ENCODE peak calls at places on chromosomes 12 and 14, in seven cellular contexts. D, A, B, U, X, F and H are unnamed samples.

GRCh38 chr14:51716610-51717009 is 64.9 kb downstream of the FRMD6 start:
- DNase-seq in X (no peak), A (no peak), F (no peak), B (no peak), U (peak; percentile 52), D (peak; percentile 36), H (no peak)

GRCh38 chr12:93176166-93176565 is 201.6 kb upstream of the NUDT4 start:
- DNase-seq in D (peak; percentile 69), B (no peak), U (peak; percentile 76), A (no peak), X (no peak), F (no peak), H (no peak)

GRCh38 chr14:103879570-103880333 is 32.4 kb upstream of the PPP1R13B start:
- DNase-seq in U (no peak), A (peak; percentile 69), B (no peak), F (no peak), D (no peak), X (peak; percentile 73), H (peak; percentile 57)

GRCh38 chr12:4809013-4809448 is 88.8 kb downstream of the GALNT8 start:
- DNase-seq in F (no peak), D (no peak), U (no peak), B (peak; percentile 49), A (peak; percentile 90), X (peak; percentile 71), H (peak; percentile 85)

GRCh38 chr14:77641534-77642341 is 25.3 kb upstream of the SPTLC2 start:
- DNase-seq in F (peak; percentile 82), U (peak; percentile 47), A (no peak), X (no peak), B (no peak), D (no peak), H (no peak)

GRCh38 chr12:71166869-71167268 is 9.1 kb upstream of the TSPAN8 start:
- DNase-seq in F (no peak), A (no peak), U (no peak), X (no peak), D (no peak), B (no peak), H (no peak)

GRCh38 chr14:36068777-36069534 is 107.6 kb downstream of the PTCSC3 start:
- DNase-seq in A (no peak), B (no peak), D (no peak), F (peak; percentile 76), U (peak; percentile 21), X (no peak), H (no peak)

GRCh38 chr14:91716999-91717398 is 14.9 kb downstream of the CATSPERB start:
- DNase-seq in F (no peak), B (no peak), U (no peak), A (no peak), X (no peak), D (no peak), H (no peak)

GRCh38 chr14:47346849-47347248 is 328.6 kb downstream of the MDGA2 start:
- DNase-seq in U (no peak), D (no peak), A (no peak), F (no peak), B (no peak), X (no peak), H (no peak)

GRCh38 chr12:127306604-127307215 is 960.3 kb upstream of the TMEM132C start:
- DNase-seq in X (no peak), D (no peak), B (no peak), U (no peak), A (no peak), F (no peak), H (no peak)

DNA sequence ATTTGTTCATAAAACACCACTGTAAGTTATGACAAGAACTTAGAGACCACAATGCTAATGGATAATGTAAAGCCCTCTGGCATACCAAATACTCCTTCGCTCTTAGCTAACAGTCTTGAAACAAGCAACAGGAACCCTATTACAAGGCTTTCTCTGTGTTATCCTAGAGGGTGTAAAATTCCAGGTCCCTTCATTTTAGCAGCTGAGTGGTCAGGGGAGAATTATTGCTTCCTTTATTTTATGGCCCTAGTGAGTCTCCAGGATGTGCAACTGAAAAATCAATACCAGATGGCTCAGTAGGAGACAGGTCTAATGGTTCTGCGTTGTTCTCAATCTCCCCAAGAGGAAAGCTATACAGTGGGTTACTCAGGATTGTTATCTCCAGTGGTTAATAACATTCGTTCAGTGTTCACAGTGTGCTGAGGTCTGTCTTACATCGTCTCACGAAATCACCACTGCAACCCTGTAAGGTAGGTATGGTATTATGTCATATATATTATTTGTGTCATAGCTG is 172.7 kb upstream of the CNOT2 start:
- DNase-seq in A (no peak), D (peak; percentile 37), F (no peak), U (no peak), B (no peak), X (no peak), H (peak; percentile 62)
- H2BK120ac ChIP-seq in A (no peak overlapping the region), D (no peak overlapping the region), F (no peak overlapping the region), U (no peak overlapping the region), B (no peak overlapping the region), X (no peak overlapping the region), H (no peak overlapping the region)

GRCh38 chr12:11758087-11758837 is 108.8 kb downstream of the ETV6 start:
- DNase-seq in X (no peak), B (peak; percentile 9), D (no peak), U (no peak), F (no peak), A (no peak), H (no peak)
- H2AK5ac ChIP-seq in X (no peak overlapping the region), B (no peak overlapping the region), D (peak overlapping the region; percentile 21), U (peak overlapping the region; percentile 92), F (no peak overlapping the region), A (no peak overlapping the region), H (no peak overlapping the region)

GRCh38 chr12:75611041-75611440 is 99.6 kb upstream of the KRR1 start:
- DNase-seq in X (no peak), A (peak; percentile 43), U (no peak), D (no peak), F (no peak), B (no peak), H (peak; percentile 70)

DNA sequence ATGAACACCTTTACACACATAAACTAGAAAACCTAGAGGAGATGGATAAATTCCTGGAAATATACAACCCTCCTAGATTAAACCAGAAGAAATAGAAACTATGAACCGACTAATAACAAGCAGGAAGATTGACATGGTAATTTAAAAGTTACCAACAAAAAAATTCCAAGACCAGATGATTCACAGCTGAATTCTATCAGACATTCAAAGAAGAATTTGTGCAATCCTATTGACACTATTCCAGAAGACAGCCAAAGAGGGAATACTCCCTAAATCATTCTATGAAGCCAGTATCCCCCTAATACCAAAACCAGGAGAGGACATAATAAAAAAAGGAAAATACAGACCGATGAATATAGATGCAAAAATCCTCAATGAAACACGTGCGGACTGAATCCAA is 102.6 kb upstream of the KRR1 start:
- DNase-seq in U (no peak), A (no peak), B (no peak), X (no peak), D (no peak), F (no peak), H (no peak)
- H2BK120ac ChIP-seq in U (no peak overlapping the region), A (no peak overlapping the region), B (no peak overlapping the region), X (no peak overlapping the region), D (no peak overlapping the region), F (no peak overlapping the region), H (no peak overlapping the region)

DNA sequence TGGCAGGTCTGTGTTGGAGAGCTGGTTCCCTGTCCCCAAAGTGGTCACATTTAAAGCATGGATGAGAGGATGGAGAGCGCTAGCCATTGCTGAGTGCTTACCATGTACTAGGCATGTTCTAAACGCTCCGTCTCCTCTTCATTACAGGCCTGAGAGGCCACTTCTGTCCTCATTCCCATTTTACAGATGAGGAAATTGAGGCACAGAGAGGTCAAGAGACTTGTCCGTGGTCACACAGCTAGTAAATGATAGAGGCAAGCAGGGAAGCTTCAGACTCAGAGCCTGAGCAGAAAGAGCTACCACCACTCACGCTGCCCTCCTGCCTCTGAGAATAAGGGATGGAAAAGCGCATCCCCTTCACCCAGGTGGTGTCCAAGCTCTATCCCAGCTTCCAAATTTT is 64.3 kb downstream of the SLC25A47 start:
- DNase-seq in X (no peak), F (no peak), A (no peak), D (no peak), U (no peak), B (no peak), H (no peak)
- H2AK5ac ChIP-seq in X (no peak overlapping the region), F (no peak overlapping the region), A (no peak overlapping the region), D (peak overlapping the region; percentile 80), U (peak overlapping the region; percentile 7), B (no peak overlapping the region), H (no peak overlapping the region)

GRCh38 chr12:27424631-27425230 is 21.8 kb upstream of the SMCO2 start:
- DNase-seq in F (peak; percentile 77), U (peak; percentile 58), B (no peak), A (no peak), D (peak; percentile 72), X (no peak), H (peak; percentile 64)
- H2BK120ac ChIP-seq in F (no peak overlapping the region), U (no peak overlapping the region), B (no peak overlapping the region), A (no peak overlapping the region), D (no peak overlapping the region), X (no peak overlapping the region), H (no peak overlapping the region)

GRCh38 chr14:31085027-31085426 is 58.8 kb upstream of the STRN3 start:
- DNase-seq in D (no peak), B (no peak), A (no peak), U (no peak), F (no peak), X (no peak), H (no peak)

GRCh38 chr14:31080489-31080888 is 54.3 kb upstream of the STRN3 start:
- DNase-seq in F (no peak), X (peak; percentile 17), U (no peak), A (no peak), B (no peak), D (no peak), H (no peak)

GRCh38 chr14:31083781-31084180 is 57.6 kb upstream of the STRN3 start:
- DNase-seq in A (no peak), F (no peak), B (no peak), X (no peak), U (no peak), D (no peak), H (no peak)

GRCh38 chr14:31080060-31080459 is 53.9 kb upstream of the STRN3 start:
- DNase-seq in B (no peak), U (peak; percentile 66), D (no peak), X (no peak), A (no peak), F (no peak), H (no peak)

GRCh38 chr14:31084385-31084784 is 58.2 kb upstream of the STRN3 start:
- DNase-seq in A (no peak), U (no peak), F (no peak), D (no peak), B (no peak), X (no peak), H (no peak)
- H2AK5ac ChIP-seq in A (no peak overlapping the region), U (no peak overlapping the region), F (no peak overlapping the region), D (no peak overlapping the region), B (no peak overlapping the region), X (no peak overlapping the region), H (no peak overlapping the region)

GRCh38 chr14:72815459-72815858 is 78.4 kb downstream of the DPF3 start:
- DNase-seq in B (no peak), X (no peak), A (no peak), U (no peak), F (no peak), D (no peak), H (no peak)
- H2BK120ac ChIP-seq in B (no peak overlapping the region), X (no peak overlapping the region), A (no peak overlapping the region), U (no peak overlapping the region), F (no peak overlapping the region), D (no peak overlapping the region), H (no peak overlapping the region)

DNA sequence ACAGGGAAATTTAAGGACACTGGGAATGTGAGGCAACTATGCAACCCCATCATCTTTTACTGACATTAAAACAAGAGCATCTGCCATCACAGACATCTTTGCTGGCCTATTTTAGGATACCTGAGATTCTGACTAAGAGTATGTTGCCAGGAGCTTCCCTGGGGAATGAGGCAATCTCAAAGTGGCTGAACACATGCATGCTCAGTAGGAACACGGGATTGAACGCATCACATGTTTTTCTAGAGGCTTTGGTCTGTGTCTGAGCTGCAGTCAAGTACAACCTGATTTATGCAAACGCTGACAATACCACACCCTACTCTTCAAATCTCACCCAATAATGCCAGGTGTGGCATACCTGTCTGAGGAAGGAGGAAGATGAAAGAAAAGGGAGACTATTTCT is 416.5 kb downstream of the NELL2 start:
- DNase-seq in F (no peak), A (no peak), U (no peak), D (no peak), X (no peak), B (no peak), H (no peak)
- H2AK5ac ChIP-seq in F (no peak overlapping the region), A (no peak overlapping the region), U (no peak overlapping the region), D (no peak overlapping the region), X (no peak overlapping the region), B (no peak overlapping the region), H (no peak overlapping the region)